ENCODE peak calls at places on chromosomes 12 and 14, in five cellular contexts. S is T1000, P is posterior cingulate gyrus, N is heart right ventricle, D is left lung. K is an unnamed sample.

GRCh38 chr12:132143328-132144071 is 619 bp downstream of the DDX51 start:
- DNase-seq in S (no peak), P (peak), N (no peak), D (no peak), K (no peak)

GRCh38 chr12:128942960-128943477 is 89.7 kb downstream of the GLT1D1 start:
- DNase-seq in S (no peak), P (no peak), N (no peak), D (no peak), K (no peak)

GRCh38 chr14:57136669-57137068 is 132.0 kb downstream of the EXOC5 start:
- DNase-seq in S (no peak), P (peak), N (peak), D (no peak), K (no peak)

GRCh38 chr14:64841121-64841611 is 38.5 kb downstream of the SPTB start:
- DNase-seq in S (no peak), P (no peak), N (peak), D (no peak), K (peak)

GRCh38 chr14:31265701-31266398 is 58.3 kb upstream of the HECTD1 start:
- DNase-seq in S (no peak), P (no peak), N (no peak), D (no peak), K (no peak)

GRCh38 chr14:61516957-61517356 is 178.4 kb upstream of the HIF1A start:
- DNase-seq in S (no peak), P (no peak), N (no peak), D (no peak), K (no peak)

GRCh38 chr14:33634631-33635030 is 316.2 kb downstream of the EGLN3 start:
- DNase-seq in S (no peak), P (no peak), N (no peak), D (no peak), K (peak)

GRCh38 chr12:65660096-65660495 is 164.2 kb upstream of the HMGA2 start:
- DNase-seq in S (no peak), P (no peak), N (no peak), D (no peak), K (no peak)

GRCh38 chr14:100622234-100622633 is 35.0 kb upstream of the BEGAIN start:
- DNase-seq in S (no peak), P (no peak), N (no peak), D (peak), K (no peak)

GRCh38 chr12:100539209-100539608 is 34.3 kb upstream of the GAS2L3 start:
- DNase-seq in S (peak), P (no peak), N (peak), D (no peak), K (peak)

GRCh38 chr14:96055753-96056508 is 16.8 kb downstream of the C14orf132 start:
- DNase-seq in S (no peak), P (peak), N (no peak), D (no peak), K (no peak)

GRCh38 chr12:70683976-70684375 is 46.7 kb upstream of the PTPRB start:
- DNase-seq in S (no peak), P (no peak), N (no peak), D (no peak), K (no peak)

GRCh38 chr12:45409966-45410365 is 194.1 kb downstream of the ANO6 start:
- DNase-seq in S (no peak), P (no peak), N (peak), D (peak), K (no peak)

GRCh38 chr14:56821177-56821576 is 10.9 kb upstream of the OTX2 start:
- DNase-seq in S (no peak), P (no peak), N (no peak), D (no peak), K (no peak)

GRCh38 chr12:93807354-93807753 is 130.2 kb downstream of the CRADD start:
- DNase-seq in S (no peak), P (no peak), N (no peak), D (no peak), K (no peak)

GRCh38 chr12:93699271-93700141 is 22.3 kb downstream of the CRADD start:
- DNase-seq in S (no peak), P (no peak), N (no peak), D (no peak), K (peak)

GRCh38 chr12:3810540-3810939 is 57.6 kb upstream of the CRACR2A start:
- DNase-seq in S (no peak), P (no peak), N (no peak), D (no peak), K (no peak)

GRCh38 chr14:63174760-63175191 is 29.5 kb upstream of the RHOJ start:
- DNase-seq in S (no peak), P (no peak), N (peak), D (no peak), K (peak)

GRCh38 chr12:65756956-65757511 is 67.2 kb upstream of the HMGA2 start:
- DNase-seq in S (no peak), P (no peak), N (no peak), D (no peak), K (no peak)

GRCh38 chr14:76812093-76812421 is 625 bp downstream of the ANGEL1 start:
- DNase-seq in S (no peak), P (no peak), N (no peak), D (peak), K (no peak)

GRCh38 chr12:107474639-107475539 is 210.7 kb upstream of the PWP1 start:
- DNase-seq in S (no peak), P (no peak), N (no peak), D (no peak), K (no peak)

GRCh38 chr12:106907411-106907810 is 48.3 kb upstream of the TMEM263 start:
- DNase-seq in S (no peak), P (no peak), N (no peak), D (no peak), K (no peak)

GRCh38 chr14:100389497-100390104 is 66.5 kb downstream of the SLC25A47 start:
- DNase-seq in S (no peak), P (no peak), N (no peak), D (no peak), K (no peak)

GRCh38 chr12:66740257-66740656 is 61.4 kb upstream of the GRIP1 start:
- DNase-seq in S (no peak), P (no peak), N (no peak), D (no peak), K (no peak)

GRCh38 chr14:20632448-20632830 is 9.1 kb downstream of the OR6S1 start:
- DNase-seq in S (no peak), P (no peak), N (no peak), D (no peak), K (no peak)

GRCh38 chr12:90102957-90103652 is 394.5 kb upstream of the ATP2B1 start:
- DNase-seq in S (no peak), P (no peak), N (no peak), D (no peak), K (peak)

GRCh38 chr12:1422604-1423315 is 171.6 kb downstream of the FBXL14 start:
- DNase-seq in S (peak), P (no peak), N (no peak), D (no peak), K (no peak)

GRCh38 chr14:51928568-51928967 is 60.8 kb upstream of the RTRAF start:
- DNase-seq in S (no peak), P (no peak), N (no peak), D (no peak), K (no peak)

GRCh38 chr12:77013091-77013490 is 52.3 kb downstream of the E2F7 start:
- DNase-seq in S (no peak), P (no peak), N (no peak), D (no peak), K (peak)

GRCh38 chr12:27272375-27273028 is 28.4 kb downstream of the STK38L start:
- DNase-seq in S (no peak), P (no peak), N (no peak), D (no peak), K (no peak)

K was measured in mesenchymal stem cell.